ENCODE peak calls at places on chromosomes 12 and 14, in ten cellular contexts. G, Q, C, R, N, T, U, E, Z and S are unnamed samples.

GRCh38 chr12:117118838-117119591 is 19.8 kb upstream of the TESC start:
- DNase-seq in G (no peak), Q (no peak), C (no peak), R (no peak), N (no peak), T (no peak), U (no peak), E (no peak), Z (no peak), S (no peak)

GRCh38 chr12:20210795-20211194 is 157.5 kb upstream of the PDE3A start:
- DNase-seq in G (no peak), Q (no peak), C (no peak), R (no peak), N (no peak), T (no peak), U (no peak), E (no peak), Z (no peak), S (no peak)

GRCh38 chr12:57063991-57064725 is 14.2 kb upstream of the MYO1A start:
- DNase-seq in G (no peak), Q (no peak), C (no peak), R (no peak), N (peak), T (no peak), U (no peak), E (no peak), Z (no peak), S (no peak)

GRCh38 chr12:41112903-41113302 is 75.2 kb upstream of the PDZRN4 start:
- DNase-seq in G (no peak), Q (no peak), C (no peak), R (no peak), N (no peak), T (no peak), U (no peak), E (no peak), Z (no peak), S (no peak)

GRCh38 chr14:71372411-71372838 is 465.2 kb downstream of the PCNX1 start:
- DNase-seq in G (peak), Q (peak), C (no peak), R (no peak), N (no peak), T (no peak), U (no peak), E (no peak), Z (no peak), S (no peak)

GRCh38 chr12:48901278-48901677 is 24.0 kb downstream of the FKBP11 start:
- DNase-seq in G (no peak), Q (peak), C (no peak), R (no peak), N (peak), T (no peak), U (no peak), E (no peak), Z (no peak), S (no peak)

GRCh38 chr14:97539884-97540283 is 742.7 kb downstream of the VRK1 start:
- DNase-seq in G (no peak), Q (peak), C (no peak), R (no peak), N (no peak), T (no peak), U (no peak), E (no peak), Z (no peak), S (no peak)

GRCh38 chr12:29350080-29350479 is 30.9 kb downstream of the ERGIC2 start:
- DNase-seq in G (peak), Q (peak), C (no peak), R (no peak), N (no peak), T (peak), U (no peak), E (peak), Z (peak), S (no peak)

GRCh38 chr14:90409209-90409730 is 12.4 kb downstream of the CALM1 start:
- DNase-seq in G (peak), Q (peak), C (no peak), R (no peak), N (no peak), T (peak), U (peak), E (peak), Z (peak), S (peak)

GRCh38 chr12:6536894-6537579 is 2.7 kb downstream of the GAPDH start:
- DNase-seq in G (no peak), Q (no peak), C (no peak), R (no peak), N (no peak), T (no peak), U (no peak), E (no peak), Z (no peak), S (no peak)

GRCh38 chr14:95515523-95516517 is 630 bp downstream of the SYNE3 start:
- DNase-seq in G (no peak), Q (no peak), C (no peak), R (peak), N (peak), T (no peak), U (no peak), E (no peak), Z (no peak), S (peak)

DNA sequence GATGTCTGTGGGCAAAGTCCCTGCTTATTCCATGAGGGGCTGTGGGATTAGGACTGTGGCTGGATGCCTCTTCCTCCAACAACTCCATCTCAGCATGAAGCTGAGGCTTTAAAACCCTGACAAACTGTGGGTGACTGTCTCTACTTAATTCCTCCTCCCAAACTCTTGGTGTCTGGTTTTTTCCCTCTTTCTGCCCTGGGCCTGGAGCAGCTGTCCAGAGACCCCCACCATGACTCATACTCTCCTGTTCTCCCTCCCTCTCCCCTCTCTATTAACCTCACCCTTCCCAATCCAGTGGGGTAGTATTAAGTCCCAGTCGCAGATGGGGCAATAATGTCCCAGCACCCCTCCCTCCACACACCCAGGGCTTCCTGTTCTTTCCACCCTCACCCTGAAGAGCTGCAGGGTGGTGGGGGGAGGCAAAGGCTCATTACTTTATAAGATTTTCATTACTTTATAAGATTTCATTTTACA is 2.1 kb upstream of the DNAJC14 start:
- DNase-seq in G (no peak), Q (no peak), C (no peak), R (no peak), N (no peak), T (no peak), U (no peak), E (no peak), Z (no peak), S (no peak)
- TF ChIP-seq CTCF in G (no peak), Q (no peak), C (no peak), R (no peak), N (no peak), T (no peak), U (no peak), E (no peak), Z (no peak), S (no peak)

DNA sequence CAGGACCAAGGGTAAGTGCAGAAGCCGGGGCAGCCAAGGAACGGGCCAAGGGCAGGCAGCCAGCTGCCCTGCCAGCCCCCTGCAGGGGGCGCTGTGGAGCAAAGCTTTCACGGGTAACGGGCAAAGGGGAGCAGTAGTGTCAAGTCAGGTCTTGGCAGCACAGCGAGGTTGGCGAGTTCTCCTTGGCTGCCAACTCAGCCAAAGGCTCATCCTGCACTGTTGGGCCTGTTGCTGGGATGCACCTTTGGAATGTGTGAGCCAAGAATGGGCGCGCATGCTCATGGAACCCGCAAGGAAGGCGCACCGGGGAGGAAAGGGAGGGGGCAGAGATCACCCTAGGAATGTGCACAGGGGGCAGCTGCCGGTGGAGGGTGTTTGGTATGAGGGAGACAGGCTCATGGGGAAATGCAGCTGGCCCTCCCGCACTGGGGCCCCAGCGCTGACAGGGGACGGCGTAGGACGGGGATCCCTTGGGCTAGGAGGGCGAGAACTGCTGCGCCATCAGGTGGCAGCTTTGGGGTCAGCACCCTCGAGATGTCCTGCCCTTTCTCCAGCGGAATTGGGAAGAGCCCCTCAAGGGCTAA is 138.0 kb downstream of the ASCL4 start:
- DNase-seq in G (no peak), Q (peak), C (no peak), R (peak), N (peak), T (no peak), U (no peak), E (no peak), Z (no peak), S (peak)
- TF ChIP-seq CTCF in G (peak), Q (peak), C (no peak), R (peak), N (peak), T (peak), U (no peak), E (peak), Z (peak), S (peak)

GRCh38 chr12:71216725-71217579 is 59.2 kb upstream of the TSPAN8 start:
- DNase-seq in G (peak), Q (peak), C (no peak), R (no peak), N (no peak), T (no peak), U (no peak), E (no peak), Z (peak), S (peak)
- TF ChIP-seq CTCF in G (peak), Q (peak), C (no peak), R (peak), N (no peak), T (peak), U (no peak), E (no peak), Z (peak), S (no peak)

GRCh38 chr12:89504560-89505346 is 19.8 kb downstream of the GALNT4 start:
- DNase-seq in G (no peak), Q (no peak), C (no peak), R (no peak), N (no peak), T (no peak), U (no peak), E (no peak), Z (peak), S (no peak)
- TF ChIP-seq CTCF in G (no peak), Q (no peak), C (no peak), R (no peak), N (no peak), T (no peak), U (no peak), E (no peak), Z (no peak), S (no peak)